ENCODE peak calls at places on chromosomes 7 and 10, in ten cellular contexts. H, Q, J, L, C, T, U, B, F and K are unnamed samples.

GRCh38 chr10:122021421-122021820 is 32.5 kb downstream of the TACC2 start:
- DNase-seq in H (no peak), Q (no peak), J (no peak), L (no peak), C (no peak), T (no peak), U (no peak), B (no peak), F (no peak), K (no peak)

GRCh38 chr10:79144341-79145173 is 75.8 kb downstream of the ZMIZ1 start:
- DNase-seq in H (peak; percentile 63), Q (no peak), J (no peak), L (peak; percentile 47), C (no peak), T (no peak), U (no peak), B (no peak), F (no peak), K (no peak)

GRCh38 chr7:1168422-1168821 is 8.4 kb upstream of the ZFAND2A start:
- DNase-seq in H (no peak), Q (no peak), J (no peak), L (no peak), C (no peak), T (no peak), U (no peak), B (no peak), F (no peak), K (no peak)

GRCh38 chr10:71230656-71231025 is 18.3 kb downstream of the UNC5B start:
- DNase-seq in H (peak; percentile 46), Q (no peak), J (no peak), L (no peak), C (no peak), T (no peak), U (no peak), B (no peak), F (no peak), K (no peak)

GRCh38 chr7:344608-344994 is 54.6 kb downstream of the FOXL3 start:
- DNase-seq in H (no peak), Q (no peak), J (no peak), L (no peak), C (no peak), T (no peak), U (no peak), B (no peak), F (no peak), K (no peak)

GRCh38 chr10:78342787-78343186 is 309.1 kb downstream of the RPS24 start:
- DNase-seq in H (no peak), Q (no peak), J (no peak), L (no peak), C (peak; percentile 5), T (no peak), U (no peak), B (no peak), F (no peak), K (no peak)

GRCh38 chr7:140062118-140062527 is 628 bp downstream of the PARP12 start:
- DNase-seq in H (peak; percentile 32), Q (peak; percentile 61), J (no peak), L (peak; percentile 46), C (peak; percentile 45), T (peak; percentile 47), U (peak; percentile 13), B (no peak), F (peak; percentile 70), K (peak; percentile 46)

GRCh38 chr10:71211759-71212248 is 566 bp upstream of the UNC5B start:
- DNase-seq in H (no peak), Q (no peak), J (no peak), L (no peak), C (no peak), T (no peak), U (no peak), B (no peak), F (no peak), K (no peak)

GRCh38 chr7:33806284-33807157 is 98.8 kb upstream of the BMPER start:
- DNase-seq in H (no peak), Q (no peak), J (peak; percentile 65), L (peak; percentile 41), C (no peak), T (no peak), U (no peak), B (no peak), F (no peak), K (no peak)

GRCh38 chr7:31104361-31105255 is 52.5 kb downstream of the ADCYAP1R1 start:
- DNase-seq in H (no peak), Q (no peak), J (no peak), L (no peak), C (no peak), T (no peak), U (no peak), B (no peak), F (no peak), K (no peak)

GRCh38 chr10:96719205-96719604 is 1.1 kb downstream of the PIK3AP1 start:
- DNase-seq in H (no peak), Q (no peak), J (no peak), L (no peak), C (no peak), T (no peak), U (no peak), B (no peak), F (no peak), K (no peak)

GRCh38 chr10:96721207-96721572 is 876 bp upstream of the PIK3AP1 start:
- DNase-seq in H (no peak), Q (no peak), J (no peak), L (no peak), C (no peak), T (no peak), U (no peak), B (no peak), F (no peak), K (no peak)

GRCh38 chr10:96720422-96721206 is at the start of gene PIK3AP1:
- DNase-seq in H (no peak), Q (peak; percentile 80), J (no peak), L (no peak), C (peak; percentile 78), T (peak; percentile 50), U (peak; percentile 12), B (peak; percentile 83), F (peak; percentile 66), K (peak; percentile 18)

GRCh38 chr10:96718304-96718990 is 1.9 kb downstream of the PIK3AP1 start:
- DNase-seq in H (no peak), Q (no peak), J (no peak), L (no peak), C (no peak), T (no peak), U (no peak), B (no peak), F (no peak), K (no peak)

DNA sequence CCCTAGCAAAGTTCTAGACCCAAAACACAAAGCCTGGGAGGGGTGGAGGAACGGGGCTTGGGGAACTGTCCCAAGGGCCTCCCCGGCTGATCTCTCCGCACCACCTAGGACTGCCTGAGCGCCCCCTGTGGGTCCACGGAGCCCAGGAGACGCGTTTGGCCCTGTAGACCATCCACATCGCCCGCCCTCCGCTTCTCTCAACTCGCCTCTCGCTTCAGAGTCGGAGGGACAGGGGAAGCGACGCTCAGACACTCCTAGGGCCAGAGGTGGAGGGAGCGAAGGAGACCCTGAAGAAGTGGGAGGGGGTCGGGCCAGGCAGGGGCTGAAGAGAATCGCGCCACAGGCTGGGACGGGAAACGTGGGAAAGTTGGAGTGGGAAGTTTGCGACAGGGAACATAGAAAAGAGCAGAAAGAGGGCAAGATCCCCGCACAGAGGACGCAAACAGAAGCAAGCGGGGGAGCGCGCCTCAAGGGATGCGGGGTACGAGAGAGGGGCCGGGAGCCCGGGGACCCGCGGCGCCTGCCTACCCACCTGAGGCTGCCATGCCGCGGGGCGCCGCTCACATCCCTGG is 378 bp downstream of the PIK3AP1 start:
- DNase-seq in H (no peak), Q (peak; percentile 88), J (no peak), L (no peak), C (peak; percentile 83), T (peak; percentile 39), U (peak; percentile 49), B (peak; percentile 65), F (peak; percentile 34), K (peak; percentile 6)
- H3K4me3 ChIP-seq in H (peak overlapping the region; percentile 23), Q (peak overlapping the region; percentile 67), J (peak overlapping the region; percentile 58), L (peak overlapping the region; percentile 19), C (peak overlapping the region; percentile 40), T (peak overlapping the region; percentile 74), U (peak overlapping the region; percentile 62), B (peak overlapping the region; percentile 83), F (peak overlapping the region; percentile 36), K (no peak overlapping the region)

DNA sequence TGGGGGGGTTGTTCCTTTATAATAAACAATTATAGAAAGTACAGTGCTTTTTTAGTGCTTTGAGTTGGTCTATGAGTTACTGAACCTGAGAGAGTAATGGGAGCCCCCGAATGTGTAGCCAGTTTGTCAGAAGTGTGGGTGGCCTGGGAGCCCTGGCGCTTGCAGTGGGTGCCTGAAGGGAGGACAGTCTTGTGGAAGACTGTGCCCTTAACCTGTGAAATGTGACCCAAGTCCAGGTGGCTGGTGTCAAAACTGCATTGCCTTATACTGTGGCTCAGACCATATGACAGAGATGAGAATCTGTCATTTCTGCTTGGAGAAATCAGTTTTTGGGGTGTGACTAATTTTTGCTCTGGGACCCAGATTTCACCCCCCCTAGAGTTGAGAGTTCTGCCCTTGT is 23.9 kb upstream of the CARD11 start:
- DNase-seq in H (no peak), Q (no peak), J (no peak), L (no peak), C (no peak), T (no peak), U (no peak), B (no peak), F (no peak), K (no peak)
- H3K4me1 ChIP-seq in H (no peaks in the 10 kb centered on the region), Q (no peaks in the 10 kb centered on the region), J (no peaks in the 10 kb centered on the region), L (no peaks in the 10 kb centered on the region), C (no peaks in the 10 kb centered on the region), T (peaks cover 77% of the 10 kb centered on the region), U (no peaks in the 10 kb centered on the region), B (peaks cover 3% of the 10 kb centered on the region), F (no peaks in the 10 kb centered on the region), K (peaks cover 77% of the 10 kb centered on the region)

DNA sequence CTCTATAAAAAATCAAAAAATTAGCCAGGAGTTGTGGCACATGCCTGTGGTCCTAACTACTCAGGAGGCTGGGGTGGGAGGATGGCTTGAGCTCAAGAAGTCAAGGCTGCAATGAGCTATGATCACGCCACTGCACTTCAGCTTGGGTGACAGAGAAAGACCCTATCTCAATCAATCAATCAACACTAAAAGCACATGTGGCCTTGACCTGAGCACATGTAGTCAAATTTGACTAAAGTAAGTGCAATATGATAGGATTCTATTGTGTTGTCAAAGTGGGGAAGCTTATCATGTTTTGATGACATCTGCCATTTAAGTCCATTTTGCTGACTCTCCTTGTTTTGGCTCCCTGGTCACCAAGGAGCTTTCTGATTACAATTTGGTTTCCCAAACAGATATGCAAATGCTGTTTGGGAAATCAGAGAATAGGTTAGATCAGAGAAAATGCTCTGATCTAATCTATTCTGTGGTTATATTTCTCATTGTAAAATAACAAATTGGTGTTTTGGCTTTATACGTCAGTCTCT is 43.8 kb upstream of the ATOH7 start:
- DNase-seq in H (no peak), Q (no peak), J (no peak), L (no peak), C (no peak), T (no peak), U (no peak), B (no peak), F (no peak), K (no peak)
- H3K9me3 ChIP-seq in H (peaks cover 2% of the 10 kb centered on the region), Q (no peaks in the 10 kb centered on the region), J (no peaks in the 10 kb centered on the region), L (no peaks in the 10 kb centered on the region), C (no peaks in the 10 kb centered on the region), T (no peaks in the 10 kb centered on the region), U (peaks cover 18% of the 10 kb centered on the region), B (no peaks in the 10 kb centered on the region), F (peaks cover 2% of the 10 kb centered on the region), K (no peaks in the 10 kb centered on the region)

GRCh38 chr7:98021588-98022351 is 31.8 kb upstream of the OCM2 start:
- DNase-seq in H (peak; percentile 45), Q (peak; percentile 75), J (peak; percentile 71), L (peak; percentile 46), C (peak; percentile 68), T (peak; percentile 71), U (peak; percentile 70), B (peak; percentile 68), F (peak; percentile 93), K (peak; percentile 61)
- H3K4me3 ChIP-seq in H (no peak overlapping the region), Q (no peak overlapping the region), J (no peak overlapping the region), L (no peak overlapping the region), C (no peak overlapping the region), T (no peak overlapping the region), U (no peak overlapping the region), B (no peak overlapping the region), F (no peak overlapping the region), K (no peak overlapping the region)